ENCODE peak calls at places on chromosomes 4 and X, in four cellular contexts. J is HepG2, Y is OCI-LY7, W is HCT116. M is an unnamed sample. For H4K20me1 and H3K36me3, the result is how much of the 10 kb centered on the place peaks cover.

GRCh38 chrX:148600131-148600530 is 99.7 kb downstream of the AFF2 start:
- DNase-seq in J (no peak), Y (no peak), W (no peak), M (no peak)

GRCh38 chrX:48958635-48959094 is 1.3 kb upstream of the OTUD5 start:
- DNase-seq in J (peak), Y (no peak), W (no peak), M (no peak)

GRCh38 chr4:176236909-176237308 is 32.1 kb downstream of the ASB5 start:
- DNase-seq in J (no peak), Y (no peak), W (no peak), M (no peak)

GRCh38 chr4:11471613-11472012 is 42.9 kb upstream of the HS3ST1 start:
- DNase-seq in J (no peak), Y (no peak), W (no peak), M (peak)

GRCh38 chr4:140648716-140649115 is 80.0 kb upstream of the UCP1 start:
- DNase-seq in J (no peak), Y (no peak), W (no peak), M (no peak)

GRCh38 chr4:99383833-99384392 is 31.4 kb upstream of the ADH1C start:
- DNase-seq in J (no peak), Y (no peak), W (no peak), M (no peak)

GRCh38 chr4:159366966-159367365 is 264.1 kb downstream of the RAPGEF2 start:
- DNase-seq in J (peak), Y (no peak), W (no peak), M (no peak)

GRCh38 chrX:83934220-83934619 is 73.3 kb downstream of the CYLC1 start:
- DNase-seq in J (no peak), Y (no peak), W (no peak), M (no peak)

GRCh38 chrX:17414057-17414658 is 39.2 kb downstream of the NHS start:
- DNase-seq in J (no peak), Y (no peak), W (no peak), M (no peak)

GRCh38 chr4:815464-816146 is 10.3 kb downstream of the CPLX1 start:
- DNase-seq in J (peak), Y (peak), W (no peak), M (no peak)

GRCh38 chrX:128759177-128759576 is 707.0 kb upstream of the ACTRT1 start:
- DNase-seq in J (no peak), Y (no peak), W (no peak), M (no peak)

GRCh38 chrX:52217494-52218160 is 32.9 kb downstream of the MAGED4 start:
- DNase-seq in J (peak), Y (peak), W (no peak), M (no peak)

GRCh38 chrX:114619874-114620273 is 36.0 kb downstream of the HTR2C start:
- DNase-seq in J (no peak), Y (no peak), W (no peak), M (no peak)

GRCh38 chr4:137677851-137678250 is 145.6 kb upstream of the PCDH18 start:
- DNase-seq in J (no peak), Y (no peak), W (no peak), M (no peak)

GRCh38 chr4:14827111-14827510 is 175.2 kb upstream of the CPEB2 start:
- DNase-seq in J (no peak), Y (no peak), W (no peak), M (no peak)

GRCh38 chr4:40540801-40541200 is 88.9 kb downstream of the RBM47 start:
- DNase-seq in J (no peak), Y (no peak), W (no peak), M (no peak)

GRCh38 chrX:29477878-29478277 is 737.5 kb upstream of the MAGEB2 start:
- DNase-seq in J (no peak), Y (no peak), W (no peak), M (no peak)

GRCh38 chrX:118730500-118731247 is 3.3 kb downstream of the IL13RA1 start:
- DNase-seq in J (no peak), Y (no peak), W (no peak), M (no peak)

GRCh38 chr4:118343501-118343900 is 9.3 kb downstream of the PRSS12 start:
- DNase-seq in J (no peak), Y (no peak), W (no peak), M (no peak)

GRCh38 chrX:17440258-17440657 is 65.3 kb downstream of the NHS start:
- DNase-seq in J (peak), Y (no peak), W (no peak), M (no peak)

GRCh38 chr4:116561717-116562116 is 523.7 kb downstream of the TRAM1L1 start:
- DNase-seq in J (no peak), Y (no peak), W (no peak), M (no peak)

GRCh38 chr4:5956285-5957021 is 61.8 kb downstream of the C4orf50 start:
- DNase-seq in J (peak), Y (no peak), W (no peak), M (no peak)

GRCh38 chr4:85414972-85415371 is 60.0 kb upstream of the ARHGAP24 start:
- DNase-seq in J (no peak), Y (no peak), W (no peak), M (no peak)

GRCh38 chrX:49308604-49309269 is 5.3 kb downstream of the GAGE10 start:
- DNase-seq in J (no peak), Y (no peak), W (no peak), M (peak)

GRCh38 chr4:112861378-112862317 is 187.8 kb upstream of the ANK2 start:
- DNase-seq in J (no peak), Y (no peak), W (no peak), M (no peak)

GRCh38 chrX:20159811-20160385 is 18.3 kb upstream of the EIF1AX start:
- DNase-seq in J (no peak), Y (no peak), W (no peak), M (no peak)

GRCh38 chrX:54182194-54182863 is 725 bp downstream of the FAM120C start:
- DNase-seq in J (peak), Y (peak), W (peak), M (peak)

GRCh38 chr4:7328913-7329638 is 105.7 kb downstream of the PSAPL1 start:
- DNase-seq in J (no peak), Y (no peak), W (peak), M (no peak)

GRCh38 chr4:182504440-182504839 is 261.2 kb downstream of the TENM3 start:
- DNase-seq in J (no peak), Y (no peak), W (no peak), M (no peak)

GRCh38 chr4:2937146-2937857 is 25.9 kb downstream of the NOP14 start:
- DNase-seq in J (peak), Y (no peak), W (peak), M (no peak)

GRCh38 chr4:2934813-2935761 is 28.1 kb downstream of the NOP14 start:
- DNase-seq in J (peak), Y (peak), W (peak), M (peak)

GRCh38 chr4:2935762-2936743 is 27.2 kb downstream of the NOP14 start:
- DNase-seq in J (no peak), Y (peak), W (peak), M (no peak)

GRCh38 chr4:2937986-2938385 is 25.2 kb downstream of the NOP14 start:
- DNase-seq in J (no peak), Y (no peak), W (no peak), M (no peak)

DNA sequence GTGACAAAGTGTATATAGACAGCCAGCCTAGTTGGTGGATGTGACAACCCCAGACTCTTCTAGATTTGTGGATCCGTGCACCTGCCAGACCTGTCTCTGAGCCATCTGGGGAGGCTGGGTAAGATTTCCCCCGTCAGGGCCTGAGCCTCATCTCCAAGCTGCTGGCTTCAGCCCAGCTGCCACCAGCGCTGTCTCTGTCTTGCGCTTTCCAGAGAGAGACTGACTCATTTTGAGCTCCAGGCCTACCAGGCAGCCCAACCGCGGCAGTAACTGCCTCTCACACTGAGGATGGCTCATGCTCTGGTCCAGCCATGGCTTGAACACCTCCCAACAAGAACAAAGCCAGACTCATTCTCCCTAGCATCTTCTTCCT is 26.4 kb downstream of the NOP14 start:
- DNase-seq in J (no peak), Y (peak), W (no peak), M (no peak)
- H4K20me1 ChIP-seq in J (under half), Y (under half), W (under half), M (half or more)

GRCh38 chr4:86717651-86718050 is 123.5 kb downstream of the PTPN13 start:
- DNase-seq in J (no peak), Y (no peak), W (no peak), M (no peak)
- H3K36me3 ChIP-seq in J (under half), Y (under half), W (under half), M (under half)

DNA sequence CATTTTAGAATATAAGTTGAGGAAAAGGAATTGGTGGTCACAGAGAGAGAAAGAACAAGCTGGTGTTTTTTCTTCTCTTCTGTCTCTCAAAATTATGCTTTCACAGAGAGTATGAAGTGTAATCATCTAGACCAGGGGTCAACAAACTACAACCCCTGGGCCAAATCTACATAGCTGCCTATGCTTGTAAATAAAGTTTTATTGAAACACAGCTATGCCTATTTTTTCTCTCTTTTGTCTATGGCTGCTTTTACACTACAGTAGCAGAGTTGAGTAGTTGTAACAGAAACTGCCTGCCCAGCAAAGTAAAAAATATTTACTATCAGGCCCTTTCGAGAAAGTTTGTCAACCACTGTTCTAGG is 6.7 kb upstream of the FAM9C start:
- DNase-seq in J (no peak), Y (no peak), W (no peak), M (no peak)
- H3K4me2 ChIP-seq in J (no peak), Y (no peak), W (no peak), M (no peak)

DNA sequence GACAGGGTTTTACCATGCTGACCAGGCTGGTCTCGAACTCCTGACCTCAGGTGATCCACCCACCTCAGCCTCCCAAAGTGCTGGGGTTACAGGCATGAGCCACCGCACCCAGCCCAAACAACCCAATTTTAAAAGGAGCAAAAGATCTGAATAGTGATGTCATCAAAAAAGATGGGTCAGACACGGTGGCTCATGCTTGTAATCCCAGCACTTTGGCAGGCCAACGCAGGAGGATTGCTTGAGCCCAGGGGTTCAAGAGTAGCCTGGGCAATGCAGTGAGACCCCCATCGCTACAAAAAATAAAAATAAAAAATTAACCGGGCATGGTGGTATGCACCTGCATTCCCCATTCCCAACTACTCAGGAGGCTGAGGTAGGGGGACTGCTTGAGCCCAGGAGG is 6.1 kb downstream of the ELF2 start:
- DNase-seq in J (no peak), Y (no peak), W (no peak), M (no peak)
- H4K20me1 ChIP-seq in J (under half), Y (under half), W (under half), M (under half)

GRCh38 chrX:143837444-143837843 is 46.4 kb upstream of the UBE2NL start:
- DNase-seq in J (no peak), Y (no peak), W (no peak), M (no peak)
- H3K36me3 ChIP-seq in J (under half), Y (under half), W (under half), M (under half)

GRCh38 chr4:78770091-78770642 is 6.0 kb upstream of the BMP2K start:
- DNase-seq in J (no peak), Y (no peak), W (no peak), M (no peak)
- H3K4me2 ChIP-seq in J (no peak), Y (no peak), W (no peak), M (no peak)

M was measured in DND-41.